ENCODE peak calls at places on chromosomes 13 and 19, in six cellular contexts. One of them, this sample, is unnamed.

GRCh38 chr19:43872547-43873336 is 45.6 kb downstream of the ZNF283 start:
- DNase-seq in K562: no peak
- DNase-seq in ovary: no peak
- DNase-seq in coronary artery: no peak
- DNase-seq in upper lobe of right lung: no peak
- DNase-seq in transverse colon: no peak
- DNase-seq in this sample: no peak

GRCh38 chr19:38499532-38499931 is 66.0 kb downstream of the RYR1 start:
- DNase-seq in K562: no peak
- DNase-seq in ovary: no peak
- DNase-seq in upper lobe of right lung: no peak
- DNase-seq in transverse colon: no peak
- DNase-seq in coronary artery: no peak
- DNase-seq in this sample: no peak

GRCh38 chr13:75226755-75227435 is 255.1 kb downstream of the TBC1D4 start:
- DNase-seq in transverse colon: no peak
- DNase-seq in coronary artery: no peak
- DNase-seq in K562: no peak
- DNase-seq in ovary: no peak
- DNase-seq in upper lobe of right lung: no peak
- DNase-seq in this sample: peak

GRCh38 chr19:6849876-6850275 is 37.5 kb upstream of the ADGRE1 start:
- DNase-seq in coronary artery: no peak
- DNase-seq in transverse colon: no peak
- DNase-seq in upper lobe of right lung: no peak
- DNase-seq in ovary: no peak
- DNase-seq in K562: no peak
- DNase-seq in this sample: no peak

GRCh38 chr13:64078480-64078936 is 2662.9 kb upstream of the PCDH20 start:
- DNase-seq in upper lobe of right lung: no peak
- DNase-seq in ovary: no peak
- DNase-seq in transverse colon: no peak
- DNase-seq in coronary artery: no peak
- DNase-seq in K562: no peak
- DNase-seq in this sample: no peak

GRCh38 chr13:97068964-97069815 is 74.9 kb upstream of the OXGR1 start:
- DNase-seq in K562: no peak
- DNase-seq in coronary artery: no peak
- DNase-seq in upper lobe of right lung: no peak
- DNase-seq in ovary: no peak
- DNase-seq in transverse colon: no peak
- DNase-seq in this sample: no peak

GRCh38 chr13:40390290-40391008 is 276.0 kb downstream of the FOXO1 start:
- DNase-seq in upper lobe of right lung: no peak
- DNase-seq in coronary artery: no peak
- DNase-seq in ovary: no peak
- DNase-seq in transverse colon: no peak
- DNase-seq in K562: no peak
- DNase-seq in this sample: peak

GRCh38 chr13:113666951-113667701 is at the start of gene GRK1:
- DNase-seq in upper lobe of right lung: peak
- DNase-seq in K562: no peak
- DNase-seq in ovary: peak
- DNase-seq in transverse colon: peak
- DNase-seq in coronary artery: peak
- DNase-seq in this sample: no peak

GRCh38 chr19:44741841-44742352 is 6.6 kb upstream of the BCL3 start:
- DNase-seq in ovary: peak
- DNase-seq in coronary artery: peak
- DNase-seq in upper lobe of right lung: peak
- DNase-seq in K562: peak
- DNase-seq in transverse colon: peak
- DNase-seq in this sample: peak

GRCh38 chr19:36849701-36850645 is 703 bp upstream of the ZNF345 start:
- DNase-seq in K562: peak
- DNase-seq in transverse colon: peak
- DNase-seq in coronary artery: peak
- DNase-seq in upper lobe of right lung: peak
- DNase-seq in ovary: peak
- DNase-seq in this sample: peak

GRCh38 chr19:17648786-17649185 is 39.4 kb downstream of the UNC13A start:
- DNase-seq in transverse colon: no peak
- DNase-seq in ovary: no peak
- DNase-seq in upper lobe of right lung: no peak
- DNase-seq in coronary artery: no peak
- DNase-seq in K562: no peak
- DNase-seq in this sample: no peak

GRCh38 chr19:45767410-45767880 is 1.6 kb downstream of the SIX5 start:
- DNase-seq in upper lobe of right lung: peak
- DNase-seq in ovary: peak
- DNase-seq in K562: peak
- DNase-seq in transverse colon: peak
- DNase-seq in coronary artery: peak
- DNase-seq in this sample: no peak

GRCh38 chr19:35718345-35719041 is 690 bp downstream of the KMT2B start:
- DNase-seq in coronary artery: peak
- DNase-seq in transverse colon: peak
- DNase-seq in ovary: peak
- DNase-seq in upper lobe of right lung: peak
- DNase-seq in K562: no peak
- DNase-seq in this sample: peak

GRCh38 chr13:29924951-29925350 is 74.5 kb upstream of the UBL3 start:
- DNase-seq in coronary artery: no peak
- DNase-seq in upper lobe of right lung: no peak
- DNase-seq in ovary: no peak
- DNase-seq in transverse colon: no peak
- DNase-seq in K562: no peak
- DNase-seq in this sample: no peak

GRCh38 chr13:113216165-113217056 is 7.0 kb downstream of the CUL4A start:
- DNase-seq in K562: no peak
- DNase-seq in coronary artery: no peak
- DNase-seq in transverse colon: peak
- DNase-seq in ovary: no peak
- DNase-seq in upper lobe of right lung: peak
- DNase-seq in this sample: peak

GRCh38 chr13:94968040-94968756 is 255.9 kb upstream of the SOX21 start:
- DNase-seq in upper lobe of right lung: no peak
- DNase-seq in coronary artery: no peak
- DNase-seq in transverse colon: no peak
- DNase-seq in K562: no peak
- DNase-seq in ovary: peak
- DNase-seq in this sample: peak

GRCh38 chr13:73835138-73835721 is 299.0 kb downstream of the KLF12 start:
- DNase-seq in coronary artery: no peak
- DNase-seq in upper lobe of right lung: no peak
- DNase-seq in ovary: no peak
- DNase-seq in transverse colon: no peak
- DNase-seq in K562: peak
- DNase-seq in this sample: no peak

GRCh38 chr13:94251801-94252200 is 227.7 kb downstream of the DCT start:
- DNase-seq in ovary: peak
- DNase-seq in K562: no peak
- DNase-seq in coronary artery: no peak
- DNase-seq in transverse colon: no peak
- DNase-seq in upper lobe of right lung: no peak
- DNase-seq in this sample: no peak

GRCh38 chr19:9306443-9306842 is 3.2 kb downstream of the ZNF699 start:
- DNase-seq in transverse colon: no peak
- DNase-seq in K562: no peak
- DNase-seq in ovary: no peak
- DNase-seq in coronary artery: no peak
- DNase-seq in upper lobe of right lung: no peak
- DNase-seq in this sample: no peak

GRCh38 chr19:9309139-9309973 is at the start of gene ZNF699:
- DNase-seq in upper lobe of right lung: peak
- DNase-seq in coronary artery: peak
- DNase-seq in ovary: peak
- DNase-seq in K562: peak
- DNase-seq in transverse colon: peak
- DNase-seq in this sample: peak

GRCh38 chr19:9313756-9314155 is 4.1 kb upstream of the ZNF699 start:
- DNase-seq in coronary artery: no peak
- DNase-seq in transverse colon: no peak
- DNase-seq in ovary: no peak
- DNase-seq in upper lobe of right lung: no peak
- DNase-seq in K562: no peak
- DNase-seq in this sample: no peak

GRCh38 chr19:9308091-9308490 is 1.5 kb downstream of the ZNF699 start:
- DNase-seq in ovary: no peak
- DNase-seq in K562: no peak
- DNase-seq in upper lobe of right lung: no peak
- DNase-seq in coronary artery: no peak
- DNase-seq in transverse colon: no peak
- DNase-seq in this sample: no peak

DNA sequence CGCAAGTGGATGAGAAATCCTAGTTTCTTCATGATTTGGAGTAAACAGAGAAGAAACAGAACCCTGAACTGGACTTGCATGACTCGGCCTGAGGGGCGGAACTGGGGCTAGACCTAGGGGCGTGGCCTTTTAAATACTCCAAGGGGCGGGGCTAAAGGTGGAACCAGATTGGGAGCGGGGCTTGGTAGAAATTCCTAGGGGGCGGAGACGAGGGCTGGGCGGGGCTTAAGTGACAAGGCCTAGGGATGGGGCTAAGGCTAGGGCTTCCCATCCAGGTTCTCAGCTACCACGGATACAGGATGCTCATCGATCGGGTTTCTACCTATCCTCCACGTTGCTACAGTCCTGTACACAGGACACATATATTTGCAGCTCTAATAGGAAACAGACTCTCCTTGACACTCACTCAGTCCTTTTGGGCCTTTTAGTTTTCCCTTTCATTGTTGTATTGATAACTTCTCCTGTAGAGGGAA is 372 bp upstream of the ZNF699 start:
- DNase-seq in upper lobe of right lung: peak
- DNase-seq in transverse colon: peak
- DNase-seq in ovary: peak
- DNase-seq in coronary artery: peak
- DNase-seq in K562: peak
- DNase-seq in this sample: no peak
- TF ChIP-seq CTCF in upper lobe of right lung: no peak
- TF ChIP-seq CTCF in transverse colon: peak
- TF ChIP-seq CTCF in ovary: no peak
- TF ChIP-seq CTCF in coronary artery: no peak
- TF ChIP-seq CTCF in K562: no peak
- TF ChIP-seq CTCF in this sample: no peak

GRCh38 chr13:31249140-31249539 is 49.4 kb downstream of the B3GLCT start:
- DNase-seq in upper lobe of right lung: no peak
- DNase-seq in coronary artery: no peak
- DNase-seq in K562: no peak
- DNase-seq in transverse colon: no peak
- DNase-seq in ovary: no peak
- DNase-seq in this sample: no peak
- TF ChIP-seq CTCF in upper lobe of right lung: no peak
- TF ChIP-seq CTCF in coronary artery: no peak
- TF ChIP-seq CTCF in K562: no peak
- TF ChIP-seq CTCF in transverse colon: no peak
- TF ChIP-seq CTCF in ovary: no peak
- TF ChIP-seq CTCF in this sample: no peak

GRCh38 chr13:76825415-76825814 is 60.8 kb downstream of the KCTD12 start:
- DNase-seq in transverse colon: no peak
- DNase-seq in upper lobe of right lung: no peak
- DNase-seq in K562: no peak
- DNase-seq in ovary: no peak
- DNase-seq in coronary artery: no peak
- DNase-seq in this sample: no peak

GRCh38 chr13:76823969-76824368 is 62.2 kb downstream of the KCTD12 start:
- DNase-seq in ovary: no peak
- DNase-seq in transverse colon: no peak
- DNase-seq in coronary artery: no peak
- DNase-seq in upper lobe of right lung: no peak
- DNase-seq in K562: no peak
- DNase-seq in this sample: no peak

GRCh38 chr13:76826527-76826926 is 59.7 kb downstream of the KCTD12 start:
- DNase-seq in transverse colon: no peak
- DNase-seq in K562: no peak
- DNase-seq in coronary artery: no peak
- DNase-seq in ovary: no peak
- DNase-seq in upper lobe of right lung: no peak
- DNase-seq in this sample: no peak

GRCh38 chr13:76820759-76821158 is 65.4 kb downstream of the KCTD12 start:
- DNase-seq in coronary artery: no peak
- DNase-seq in K562: no peak
- DNase-seq in transverse colon: no peak
- DNase-seq in upper lobe of right lung: no peak
- DNase-seq in ovary: peak
- DNase-seq in this sample: no peak

DNA sequence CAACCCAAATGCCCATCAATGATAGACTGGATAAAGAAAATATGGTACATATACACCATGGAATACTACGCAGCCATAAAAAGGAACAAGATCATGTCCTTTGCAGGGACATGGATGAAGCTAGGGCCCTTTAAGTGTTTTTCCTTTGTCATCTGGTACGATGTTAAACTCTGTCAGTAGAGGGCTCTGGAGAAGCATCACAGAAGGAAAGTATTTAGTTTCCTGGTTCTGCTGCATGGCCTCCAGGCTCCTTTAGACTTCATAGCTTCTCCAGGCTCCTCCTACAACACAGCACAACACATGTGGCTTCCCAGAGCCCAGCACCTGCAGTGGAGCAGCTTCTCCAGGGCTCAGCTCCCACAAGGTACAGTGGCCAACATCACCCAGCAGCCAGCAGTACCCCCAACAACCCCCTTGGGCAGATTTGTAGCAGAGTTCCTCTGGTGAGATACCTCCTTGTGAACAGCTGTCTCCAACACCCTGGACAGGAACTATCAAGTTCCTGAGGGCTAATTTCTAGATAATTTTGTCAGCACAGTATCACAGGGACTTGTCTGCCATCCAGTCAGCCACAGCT is 63.4 kb downstream of the KCTD12 start:
- DNase-seq in transverse colon: no peak
- DNase-seq in coronary artery: no peak
- DNase-seq in upper lobe of right lung: no peak
- DNase-seq in ovary: no peak
- DNase-seq in K562: no peak
- DNase-seq in this sample: no peak
- TF ChIP-seq CTCF in transverse colon: peak
- TF ChIP-seq CTCF in coronary artery: no peak
- TF ChIP-seq CTCF in upper lobe of right lung: peak
- TF ChIP-seq CTCF in ovary: no peak
- TF ChIP-seq CTCF in K562: no peak
- TF ChIP-seq CTCF in this sample: no peak

DNA sequence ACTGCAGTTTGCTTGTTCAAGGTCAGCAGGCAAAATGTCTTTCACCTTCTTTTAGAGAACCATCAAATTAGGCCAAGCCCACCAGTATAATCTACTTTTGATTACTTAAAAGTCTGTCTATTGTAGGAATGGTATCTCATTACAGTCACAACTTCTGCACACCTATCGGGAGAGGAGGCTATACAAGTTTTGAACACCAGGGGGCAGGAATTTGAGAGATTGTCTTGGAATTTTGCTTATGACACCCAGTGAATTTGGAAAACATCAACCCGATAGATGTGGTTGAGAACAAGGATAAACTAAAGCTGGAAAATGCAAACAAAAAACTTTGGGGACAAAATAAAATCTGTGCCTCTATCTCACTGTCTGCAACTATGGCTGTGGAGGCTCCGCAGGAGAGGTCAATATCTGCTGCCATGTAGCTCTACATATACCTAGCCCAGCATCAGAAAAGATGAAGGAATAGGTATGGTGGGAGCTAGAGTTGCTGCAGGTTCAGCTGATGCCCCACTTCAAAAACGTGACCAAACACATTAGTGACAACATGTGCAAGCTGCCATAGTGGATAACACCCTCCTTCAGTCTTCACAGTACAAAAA is 1299.2 kb upstream of the SPRY2 start:
- DNase-seq in transverse colon: no peak
- DNase-seq in K562: peak
- DNase-seq in ovary: no peak
- DNase-seq in coronary artery: no peak
- DNase-seq in upper lobe of right lung: no peak
- DNase-seq in this sample: no peak
- TF ChIP-seq CTCF in transverse colon: no peak
- TF ChIP-seq CTCF in K562: no peak
- TF ChIP-seq CTCF in ovary: no peak
- TF ChIP-seq CTCF in coronary artery: no peak
- TF ChIP-seq CTCF in upper lobe of right lung: peak
- TF ChIP-seq CTCF in this sample: no peak

This sample was measured in activated CD8-positive, alpha-beta T cell treated with anti-CD3 and anti-CD28 coated beads for 36 hours.